ENCODE peak calls at places on chromosomes 5 and 9, in nine cellular contexts. Z, B, A, V, F, P, N, Y and O are unnamed samples. For H3K27me3, the result is how much of the 10 kb centered on the place peaks cover.

GRCh38 chr9:96075111-96075510 is 199.6 kb downstream of the ERCC6L2 start:
- DNase-seq in Y (no peak), V (no peak), A (no peak), P (no peak), F (no peak), N (no peak), Z (no peak), B (no peak), O (no peak)

GRCh38 chr9:86022687-86023266 is 76.6 kb downstream of the GOLM1 start:
- DNase-seq in Y (no peak), F (no peak), N (no peak), A (no peak), Z (no peak), P (no peak), V (no peak), B (no peak), O (no peak)

GRCh38 chr9:137783521-137783920 is 94.1 kb upstream of the CACNA1B start:
- DNase-seq in Z (no peak), Y (no peak), P (no peak), V (no peak), B (no peak), F (no peak), A (no peak), N (no peak), O (no peak)

GRCh38 chr5:159819671-159820411 is 96.4 kb upstream of the ADRA1B start:
- DNase-seq in Z (peak), P (no peak), Y (no peak), F (peak), V (no peak), B (peak), A (no peak), N (no peak), O (peak)

GRCh38 chr9:20441704-20442423 is 180.4 kb downstream of the MLLT3 start:
- DNase-seq in V (no peak), P (peak), B (no peak), Y (no peak), N (no peak), F (no peak), A (no peak), Z (no peak), O (peak)

GRCh38 chr5:178589180-178590140 is 733 bp downstream of the COL23A1 start:
- DNase-seq in B (peak), F (no peak), Z (no peak), P (peak), Y (no peak), A (peak), N (peak), V (no peak), O (peak)

GRCh38 chr9:89000281-89000875 is 9.1 kb downstream of the S1PR3 start:
- DNase-seq in A (peak), F (no peak), Y (no peak), N (no peak), B (no peak), P (no peak), V (no peak), Z (no peak), O (no peak)

GRCh38 chr5:107560377-107560776 is 110.4 kb downstream of the EFNA5 start:
- DNase-seq in Y (no peak), V (no peak), A (no peak), F (no peak), P (no peak), B (no peak), Z (no peak), N (no peak), O (no peak)

GRCh38 chr5:91030521-91031395 is 352.4 kb downstream of the ARRDC3 start:
- DNase-seq in B (no peak), Y (no peak), N (no peak), A (no peak), Z (no peak), F (no peak), V (no peak), P (peak), O (peak)

GRCh38 chr5:66851306-66851705 is 255.1 kb downstream of the MAST4 start:
- DNase-seq in A (no peak), P (peak), N (no peak), V (no peak), F (no peak), Y (no peak), Z (no peak), B (no peak), O (peak)

GRCh38 chr5:121967187-121967586 is 5.4 kb downstream of the SRFBP1 start:
- DNase-seq in Z (no peak), A (no peak), B (no peak), Y (no peak), N (no peak), V (no peak), P (peak), F (no peak), O (peak)

GRCh38 chr5:147538232-147538631 is 28.4 kb upstream of the DPYSL3 start:
- DNase-seq in A (no peak), B (no peak), V (no peak), F (no peak), N (no peak), P (no peak), Z (no peak), Y (no peak), O (no peak)

GRCh38 chr9:131635285-131635684 is 90.0 kb downstream of the PRRT1B start:
- DNase-seq in B (peak), F (peak), N (peak), Y (peak), V (peak), Z (peak), P (peak), A (no peak), O (peak)

GRCh38 chr9:130732793-130733221 is 39.2 kb downstream of the EXOSC2 start:
- DNase-seq in N (no peak), A (no peak), F (no peak), P (no peak), V (no peak), Y (no peak), B (no peak), Z (no peak), O (no peak)

GRCh38 chr5:6083311-6083941 is 294.9 kb downstream of the MED10 start:
- DNase-seq in V (no peak), P (no peak), F (no peak), B (no peak), A (no peak), Z (no peak), N (peak), Y (no peak), O (no peak)

GRCh38 chr9:3323714-3324113 is 202.1 kb downstream of the RFX3 start:
- DNase-seq in N (no peak), Y (no peak), P (no peak), A (peak), B (no peak), Z (no peak), F (no peak), V (no peak), O (no peak)

GRCh38 chr9:34124923-34125322 is 1.6 kb downstream of the DCAF12 start:
- DNase-seq in F (no peak), B (no peak), P (no peak), A (no peak), Z (no peak), N (no peak), Y (no peak), V (no peak), O (no peak)

GRCh38 chr5:58466939-58467338 is 7.1 kb upstream of the PLK2 start:
- DNase-seq in P (peak), A (no peak), Z (no peak), N (peak), Y (no peak), B (no peak), V (no peak), F (no peak), O (peak)

GRCh38 chr5:137192293-137192743 is 306.8 kb downstream of the SPOCK1 start:
- DNase-seq in Y (no peak), F (no peak), N (no peak), Z (no peak), B (no peak), A (no peak), V (no peak), P (peak), O (peak)

GRCh38 chr9:96448546-96449170 is 1.3 kb upstream of the HABP4 start:
- DNase-seq in Y (no peak), P (no peak), V (no peak), N (no peak), B (no peak), Z (no peak), F (no peak), A (no peak), O (no peak)

GRCh38 chr9:116494815-116495634 is 192.1 kb upstream of the TRIM32 start:
- DNase-seq in V (no peak), A (no peak), Z (peak), F (no peak), Y (no peak), B (no peak), N (peak), P (no peak), O (no peak)

GRCh38 chr5:31935702-31936347 is 238.3 kb downstream of the GOLPH3 start:
- DNase-seq in N (no peak), P (no peak), F (no peak), V (no peak), Y (no peak), A (no peak), Z (no peak), B (no peak), O (peak)

GRCh38 chr9:22790329-22790728 is 343.7 kb downstream of the DMRTA1 start:
- DNase-seq in Z (no peak), A (no peak), Y (no peak), F (no peak), V (no peak), P (no peak), N (no peak), B (no peak), O (no peak)

GRCh38 chr5:145917288-145917687 is 19.1 kb upstream of the SH3RF2 start:
- DNase-seq in F (no peak), V (no peak), A (no peak), B (no peak), P (peak), Y (no peak), Z (no peak), N (no peak), O (peak)

GRCh38 chr5:73625314-73625904 is 587 bp upstream of the ARHGEF28 start:
- DNase-seq in P (peak), V (no peak), Y (no peak), Z (no peak), N (no peak), A (no peak), F (no peak), B (no peak), O (peak)

GRCh38 chr9:1400983-1401382 is 350.8 kb downstream of the DMRT2 start:
- DNase-seq in P (no peak), Y (no peak), B (no peak), V (no peak), N (no peak), F (no peak), A (no peak), Z (no peak), O (no peak)

GRCh38 chr9:70045452-70045851 is 1.8 kb downstream of the MAMDC2 start:
- DNase-seq in N (no peak), P (no peak), A (no peak), B (no peak), V (no peak), Y (no peak), Z (no peak), F (no peak), O (no peak)

DNA sequence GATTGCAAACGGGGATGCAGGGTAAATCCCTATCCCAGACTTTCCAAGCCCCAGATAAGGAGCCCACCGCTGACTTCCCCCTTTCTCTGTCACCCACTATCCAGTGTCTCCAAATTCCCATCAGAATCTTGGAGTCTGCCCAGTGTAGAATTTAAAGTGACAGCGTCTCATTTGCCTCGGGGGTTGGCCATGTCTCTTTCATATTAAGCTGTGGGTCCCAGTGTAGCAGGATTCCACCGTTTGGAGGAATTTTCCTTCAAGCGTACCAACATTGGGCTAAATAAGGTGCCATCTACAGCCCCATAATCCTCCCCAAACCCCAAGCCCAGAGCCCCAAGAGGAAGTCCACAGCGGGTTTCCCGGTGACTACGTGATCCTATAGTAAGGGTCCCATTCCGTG is 1.1 kb downstream of the BRINP1 start:
- DNase-seq in Y (no peak), P (no peak), F (no peak), A (no peak), N (no peak), Z (no peak), B (no peak), V (no peak), O (no peak)
- H3K27me3 ChIP-seq in Y (under half), P (under half), F (under half), A (under half), N (under half), Z (under half), B (under half), V (under half), O (under half)

GRCh38 chr9:91187311-91187964 is 174.3 kb downstream of the AUH start:
- DNase-seq in B (no peak), N (no peak), A (no peak), V (no peak), P (no peak), F (no peak), Y (no peak), Z (no peak), O (no peak)
- TF ChIP-seq CTCF in B (no peak), N (no peak), A (no peak), V (no peak), P (no peak), F (no peak), Y (no peak), Z (no peak), O (no peak)

DNA sequence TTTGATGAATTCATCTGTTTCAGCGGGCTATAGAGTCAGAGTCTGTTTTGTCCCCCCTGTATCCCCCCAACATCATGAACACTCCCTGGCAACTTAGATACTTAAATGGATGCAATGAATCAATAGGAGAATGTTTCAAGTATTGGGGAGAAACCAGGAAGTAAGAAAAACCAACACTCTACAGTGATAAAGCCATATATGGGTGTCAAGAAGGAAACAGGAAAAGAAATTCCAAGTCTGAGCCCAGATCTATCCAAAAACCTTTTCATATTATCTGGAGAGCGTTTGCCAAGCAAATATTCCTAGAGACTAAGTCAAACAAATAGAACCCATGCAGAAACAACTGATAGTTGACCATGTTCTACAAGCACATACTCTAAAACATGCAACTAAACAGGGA is 2.3 kb upstream of the GNAQ start:
- DNase-seq in P (no peak), B (no peak), Z (no peak), F (no peak), N (no peak), A (no peak), V (no peak), Y (no peak), O (no peak)
- H3K27me3 ChIP-seq in P (under half), B (under half), Z (under half), F (under half), N (under half), A (under half), V (under half), Y (under half), O (under half)

GRCh38 chr5:139649082-139649991 is 1.2 kb downstream of the CXXC5 start:
- DNase-seq in N (peak), P (no peak), F (no peak), Z (no peak), B (peak), A (peak), V (no peak), Y (no peak), O (no peak)

GRCh38 chr5:139651863-139652787 is 4.0 kb downstream of the CXXC5 start:
- DNase-seq in B (peak), A (peak), V (peak), F (no peak), N (peak), Y (no peak), P (peak), Z (peak), O (peak)

GRCh38 chr5:139651502-139651862 is 3.3 kb downstream of the CXXC5 start:
- DNase-seq in Z (no peak), Y (no peak), B (peak), V (no peak), F (no peak), N (no peak), P (no peak), A (no peak), O (no peak)

GRCh38 chr5:139650031-139650688 is 2.0 kb downstream of the CXXC5 start:
- DNase-seq in A (no peak), P (no peak), N (no peak), Y (no peak), F (no peak), B (peak), V (no peak), Z (peak), O (no peak)

GRCh38 chr5:139650689-139651501 is 2.7 kb downstream of the CXXC5 start:
- DNase-seq in N (peak), P (no peak), Z (peak), A (peak), F (no peak), Y (no peak), V (no peak), B (peak), O (no peak)
- TF ChIP-seq CTCF in N (no peak), P (no peak), Z (peak), A (peak), F (peak), Y (no peak), V (no peak), B (no peak), O (no peak)

GRCh38 chr5:181118369-181118768 is 12.6 kb downstream of the OR2V1 start:
- DNase-seq in F (no peak), V (no peak), P (no peak), Y (no peak), N (no peak), A (no peak), B (no peak), Z (no peak), O (no peak)
- H3K27me3 ChIP-seq in F (under half), V (half or more), P (under half), Y (under half), N (under half), A (half or more), B (half or more), Z (half or more), O (under half)

GRCh38 chr5:43007911-43008368 is 32.2 kb downstream of the ANXA2R start:
- DNase-seq in Z (peak), Y (no peak), N (peak), V (peak), B (peak), A (peak), P (peak), F (peak), O (peak)
- TF ChIP-seq CTCF in Z (no peak), Y (peak), N (no peak), V (no peak), B (peak), A (no peak), P (no peak), F (no peak), O (peak)